ENCODE peak calls at places on chromosomes 1 and 21, in six cellular contexts. F is T-helper 1 cell; W is stimulated activated CD8-positive, alpha-beta memory T cell treated with anti-CD3 and anti-CD28 coated beads, Interleukin-4, amount 100 ng/mL, for 4 hours; B is effector memory CD8-positive, alpha-beta T cell; C is ureter; E is GM12864. D is an unnamed sample.

GRCh38 chr1:219027161-219027673 is 146.5 kb upstream of the LYPLAL1 start:
- DNase-seq in F (no peak), W (no peak), B (no peak), C (no peak), E (no peak), D (no peak)

GRCh38 chr1:54229281-54229891 is 29.4 kb downstream of the MRPL37 start:
- DNase-seq in F (no peak), W (no peak), B (no peak), C (no peak), E (no peak), D (no peak)

GRCh38 chr1:217138173-217138838 is 415.1 kb upstream of the ESRRG start:
- DNase-seq in F (no peak), W (no peak), B (no peak), C (no peak), E (no peak), D (no peak)

GRCh38 chr21:46004168-46004861 is 22.7 kb downstream of the COL6A1 start:
- DNase-seq in F (no peak), W (no peak), B (no peak), C (peak; percentile 42), E (no peak), D (no peak)

GRCh38 chr1:236534164-236534651 is 10.4 kb downstream of the LGALS8 start:
- DNase-seq in F (no peak), W (no peak), B (no peak), C (no peak), E (no peak), D (no peak)

GRCh38 chr1:203215573-203215972 is 13.9 kb downstream of the CHIT1 start:
- DNase-seq in F (no peak), W (no peak), B (no peak), C (no peak), E (no peak), D (no peak)

GRCh38 chr1:6026095-6026809 is 19.4 kb upstream of the KCNAB2 start:
- DNase-seq in F (peak; percentile 93), W (peak; percentile 83), B (peak; percentile 90), C (peak; percentile 83), E (peak; percentile 78), D (peak; percentile 78)

GRCh38 chr1:8004803-8005573 is 21.1 kb downstream of the ERRFI1 start:
- DNase-seq in F (no peak), W (no peak), B (no peak), C (peak; percentile 87), E (no peak), D (no peak)

GRCh38 chr1:22376976-22377375 is 74.7 kb upstream of the ZBTB40 start:
- DNase-seq in F (no peak), W (no peak), B (no peak), C (no peak), E (no peak), D (no peak)